ENCODE peak calls at places on chromosomes 12 and 14, in six cellular contexts. One of them, this sample, is unnamed. For H3K27me3 and H3K4me1, the result is how much of the 10 kb centered on the place peaks cover.

GRCh38 chr12:77888611-77889010 is 57.9 kb downstream of the NAV3 start:
- DNase-seq in GM12878: no peak
- DNase-seq in GM23338: no peak
- DNase-seq in CD4-positive, CD25-positive, alpha-beta regulatory T cell: no peak
- DNase-seq in neural progenitor cell: no peak
- DNase-seq in transverse colon: no peak
- DNase-seq in this sample: no peak

GRCh38 chr12:56695327-56696101 is 7.4 kb upstream of the PTGES3 start:
- DNase-seq in GM23338: no peak
- DNase-seq in transverse colon: no peak
- DNase-seq in neural progenitor cell: no peak
- DNase-seq in GM12878: no peak
- DNase-seq in CD4-positive, CD25-positive, alpha-beta regulatory T cell: no peak
- DNase-seq in this sample: no peak

GRCh38 chr14:105021656-105022275 is 883 bp upstream of the CDCA4 start:
- DNase-seq in neural progenitor cell: peak
- DNase-seq in CD4-positive, CD25-positive, alpha-beta regulatory T cell: no peak
- DNase-seq in transverse colon: peak
- DNase-seq in GM12878: no peak
- DNase-seq in GM23338: peak
- DNase-seq in this sample: peak

GRCh38 chr14:20492486-20492885 is 12.9 kb upstream of the RNASE10 start:
- DNase-seq in CD4-positive, CD25-positive, alpha-beta regulatory T cell: no peak
- DNase-seq in GM12878: no peak
- DNase-seq in transverse colon: no peak
- DNase-seq in GM23338: no peak
- DNase-seq in neural progenitor cell: no peak
- DNase-seq in this sample: no peak

GRCh38 chr12:49086116-49086515 is 8.5 kb downstream of the DHH start:
- DNase-seq in neural progenitor cell: no peak
- DNase-seq in transverse colon: no peak
- DNase-seq in GM12878: no peak
- DNase-seq in GM23338: no peak
- DNase-seq in CD4-positive, CD25-positive, alpha-beta regulatory T cell: no peak
- DNase-seq in this sample: no peak

GRCh38 chr12:62873826-62874448 is 61.0 kb downstream of the PPM1H start:
- DNase-seq in GM12878: no peak
- DNase-seq in GM23338: no peak
- DNase-seq in CD4-positive, CD25-positive, alpha-beta regulatory T cell: no peak
- DNase-seq in neural progenitor cell: no peak
- DNase-seq in transverse colon: no peak
- DNase-seq in this sample: no peak

GRCh38 chr12:121765573-121765972 is 27.9 kb downstream of the RHOF start:
- DNase-seq in neural progenitor cell: no peak
- DNase-seq in CD4-positive, CD25-positive, alpha-beta regulatory T cell: no peak
- DNase-seq in transverse colon: no peak
- DNase-seq in GM23338: no peak
- DNase-seq in GM12878: no peak
- DNase-seq in this sample: peak

GRCh38 chr12:76020731-76021672 is 10.6 kb downstream of the PHLDA1 start:
- DNase-seq in GM12878: peak
- DNase-seq in CD4-positive, CD25-positive, alpha-beta regulatory T cell: peak
- DNase-seq in GM23338: no peak
- DNase-seq in transverse colon: peak
- DNase-seq in neural progenitor cell: no peak
- DNase-seq in this sample: no peak

GRCh38 chr12:21305666-21306065 is 29.1 kb downstream of the SLCO1A2 start:
- DNase-seq in GM23338: no peak
- DNase-seq in neural progenitor cell: no peak
- DNase-seq in GM12878: no peak
- DNase-seq in transverse colon: no peak
- DNase-seq in CD4-positive, CD25-positive, alpha-beta regulatory T cell: no peak
- DNase-seq in this sample: no peak

GRCh38 chr12:49667319-49668090 is 39.7 kb downstream of the FMNL3 start:
- DNase-seq in CD4-positive, CD25-positive, alpha-beta regulatory T cell: no peak
- DNase-seq in neural progenitor cell: no peak
- DNase-seq in GM12878: no peak
- DNase-seq in transverse colon: no peak
- DNase-seq in GM23338: no peak
- DNase-seq in this sample: no peak

GRCh38 chr12:82651489-82651888 is 35.2 kb upstream of the TMTC2 start:
- DNase-seq in GM23338: no peak
- DNase-seq in CD4-positive, CD25-positive, alpha-beta regulatory T cell: no peak
- DNase-seq in transverse colon: no peak
- DNase-seq in neural progenitor cell: no peak
- DNase-seq in GM12878: no peak
- DNase-seq in this sample: no peak

GRCh38 chr12:19039515-19039914 is 90.0 kb upstream of the PLEKHA5 start:
- DNase-seq in GM12878: no peak
- DNase-seq in GM23338: no peak
- DNase-seq in CD4-positive, CD25-positive, alpha-beta regulatory T cell: no peak
- DNase-seq in transverse colon: no peak
- DNase-seq in neural progenitor cell: no peak
- DNase-seq in this sample: no peak

GRCh38 chr12:120738252-120739030 is 12.8 kb downstream of the ACADS start:
- DNase-seq in GM12878: no peak
- DNase-seq in neural progenitor cell: no peak
- DNase-seq in CD4-positive, CD25-positive, alpha-beta regulatory T cell: no peak
- DNase-seq in transverse colon: no peak
- DNase-seq in GM23338: no peak
- DNase-seq in this sample: no peak

GRCh38 chr14:53295985-53296582 is 143.0 kb upstream of the DDHD1 start:
- DNase-seq in GM23338: peak
- DNase-seq in CD4-positive, CD25-positive, alpha-beta regulatory T cell: peak
- DNase-seq in transverse colon: no peak
- DNase-seq in GM12878: no peak
- DNase-seq in neural progenitor cell: peak
- DNase-seq in this sample: no peak

GRCh38 chr12:114168061-114168460 is 201.9 kb upstream of the RBM19 start:
- DNase-seq in GM23338: no peak
- DNase-seq in transverse colon: no peak
- DNase-seq in neural progenitor cell: no peak
- DNase-seq in GM12878: no peak
- DNase-seq in CD4-positive, CD25-positive, alpha-beta regulatory T cell: no peak
- DNase-seq in this sample: no peak

GRCh38 chr14:99707420-99707819 is 23.3 kb downstream of the CYP46A1 start:
- DNase-seq in GM12878: no peak
- DNase-seq in transverse colon: no peak
- DNase-seq in CD4-positive, CD25-positive, alpha-beta regulatory T cell: no peak
- DNase-seq in GM23338: no peak
- DNase-seq in neural progenitor cell: no peak
- DNase-seq in this sample: no peak

GRCh38 chr12:34033628-34034296 is 11.5 kb downstream of the ALG10 start:
- DNase-seq in neural progenitor cell: peak
- DNase-seq in GM23338: peak
- DNase-seq in CD4-positive, CD25-positive, alpha-beta regulatory T cell: peak
- DNase-seq in GM12878: no peak
- DNase-seq in transverse colon: no peak
- DNase-seq in this sample: no peak

GRCh38 chr12:2688381-2688881 is 106.3 kb upstream of the FKBP4 start:
- DNase-seq in GM12878: no peak
- DNase-seq in GM23338: no peak
- DNase-seq in CD4-positive, CD25-positive, alpha-beta regulatory T cell: no peak
- DNase-seq in neural progenitor cell: no peak
- DNase-seq in transverse colon: no peak
- DNase-seq in this sample: peak

GRCh38 chr12:2690348-2691000 is 104.3 kb upstream of the FKBP4 start:
- DNase-seq in transverse colon: no peak
- DNase-seq in neural progenitor cell: no peak
- DNase-seq in GM23338: no peak
- DNase-seq in CD4-positive, CD25-positive, alpha-beta regulatory T cell: no peak
- DNase-seq in GM12878: no peak
- DNase-seq in this sample: no peak

GRCh38 chr12:2689879-2690278 is 104.9 kb upstream of the FKBP4 start:
- DNase-seq in GM12878: no peak
- DNase-seq in transverse colon: no peak
- DNase-seq in neural progenitor cell: peak
- DNase-seq in GM23338: no peak
- DNase-seq in CD4-positive, CD25-positive, alpha-beta regulatory T cell: no peak
- DNase-seq in this sample: peak

GRCh38 chr12:2691001-2691339 is 103.8 kb upstream of the FKBP4 start:
- DNase-seq in CD4-positive, CD25-positive, alpha-beta regulatory T cell: peak
- DNase-seq in neural progenitor cell: peak
- DNase-seq in GM23338: peak
- DNase-seq in transverse colon: peak
- DNase-seq in GM12878: no peak
- DNase-seq in this sample: peak

DNA sequence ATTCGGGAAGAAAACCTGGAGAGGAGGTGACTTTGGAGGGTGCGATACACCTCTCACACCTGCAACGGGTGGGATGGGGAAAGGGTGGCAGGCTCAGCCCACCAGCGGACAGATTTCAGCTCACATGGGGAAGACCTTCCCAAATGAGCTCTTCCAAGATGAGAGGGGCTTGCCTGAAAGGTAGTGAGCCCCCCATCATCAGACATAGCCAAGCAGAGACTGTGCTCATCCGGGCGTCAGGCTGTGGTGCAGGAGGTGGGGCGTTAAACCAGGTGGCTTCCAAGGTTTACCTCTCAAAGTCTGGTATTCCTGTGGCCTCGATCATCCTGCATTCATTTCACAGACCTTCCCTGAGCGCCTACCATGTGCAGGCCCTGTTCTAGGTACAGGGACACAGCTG is 105.4 kb upstream of the FKBP4 start:
- DNase-seq in GM23338: no peak
- DNase-seq in CD4-positive, CD25-positive, alpha-beta regulatory T cell: no peak
- DNase-seq in transverse colon: no peak
- DNase-seq in neural progenitor cell: no peak
- DNase-seq in GM12878: no peak
- DNase-seq in this sample: no peak
- H3K27me3 ChIP-seq in GM23338: under half
- H3K27me3 ChIP-seq in CD4-positive, CD25-positive, alpha-beta regulatory T cell: under half
- H3K27me3 ChIP-seq in transverse colon: under half
- H3K27me3 ChIP-seq in neural progenitor cell: under half
- H3K27me3 ChIP-seq in GM12878: under half
- H3K27me3 ChIP-seq in this sample: under half

DNA sequence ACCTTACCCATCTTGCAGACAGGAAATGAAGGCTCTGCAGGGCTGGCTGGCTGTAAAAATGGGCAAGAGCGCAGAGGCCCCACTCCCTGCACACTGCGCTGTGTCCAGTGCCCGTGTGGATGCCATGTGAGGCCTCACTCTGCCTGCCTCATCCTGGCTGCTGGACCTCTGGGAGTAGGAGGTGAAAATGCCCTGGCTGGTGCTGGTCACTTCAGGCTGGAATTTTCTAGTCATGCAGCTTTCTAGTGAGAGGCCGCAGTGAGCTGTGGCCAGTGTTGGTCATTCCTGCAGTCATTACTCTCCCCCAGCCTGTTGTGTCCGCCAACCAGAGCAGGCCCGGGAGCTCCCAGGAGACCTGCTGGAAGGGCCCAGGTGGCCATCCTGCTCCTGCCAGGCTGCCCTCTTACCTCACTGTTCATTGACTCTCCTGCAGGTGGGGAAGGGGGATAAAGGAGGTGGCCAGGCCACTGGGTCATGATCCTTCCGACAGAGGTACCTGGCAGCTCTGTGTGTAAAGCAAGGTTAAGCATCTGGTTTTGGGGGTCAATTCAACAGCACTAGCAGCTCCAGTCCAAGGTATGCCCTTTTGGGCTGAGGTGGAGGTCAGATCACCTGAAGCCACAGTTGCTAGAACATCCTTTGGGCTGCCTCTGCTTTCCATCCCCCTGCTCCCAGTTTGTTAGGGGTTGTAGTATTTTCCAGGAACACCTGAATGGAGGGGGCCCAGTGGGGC is 39.8 kb downstream of the SH2B3 start:
- DNase-seq in GM12878: no peak
- DNase-seq in CD4-positive, CD25-positive, alpha-beta regulatory T cell: no peak
- DNase-seq in GM23338: no peak
- DNase-seq in transverse colon: no peak
- DNase-seq in neural progenitor cell: no peak
- DNase-seq in this sample: peak
- H3K4me1 ChIP-seq in GM12878: half or more
- H3K4me1 ChIP-seq in CD4-positive, CD25-positive, alpha-beta regulatory T cell: under half
- H3K4me1 ChIP-seq in GM23338: under half
- H3K4me1 ChIP-seq in transverse colon: half or more
- H3K4me1 ChIP-seq in neural progenitor cell: under half
- H3K4me1 ChIP-seq in this sample: under half

GRCh38 chr12:15728118-15728598 is 61.0 kb downstream of the EPS8 start:
- DNase-seq in GM12878: no peak
- DNase-seq in GM23338: no peak
- DNase-seq in neural progenitor cell: no peak
- DNase-seq in CD4-positive, CD25-positive, alpha-beta regulatory T cell: no peak
- DNase-seq in transverse colon: no peak
- DNase-seq in this sample: no peak
- H3K27ac ChIP-seq in GM12878: no peak
- H3K27ac ChIP-seq in GM23338: no peak
- H3K27ac ChIP-seq in neural progenitor cell: no peak
- H3K27ac ChIP-seq in CD4-positive, CD25-positive, alpha-beta regulatory T cell: no peak
- H3K27ac ChIP-seq in transverse colon: peak
- H3K27ac ChIP-seq in this sample: no peak

GRCh38 chr14:36498938-36499337 is 21.1 kb downstream of the NKX2-1 start:
- DNase-seq in GM12878: no peak
- DNase-seq in transverse colon: no peak
- DNase-seq in neural progenitor cell: no peak
- DNase-seq in CD4-positive, CD25-positive, alpha-beta regulatory T cell: no peak
- DNase-seq in GM23338: no peak
- DNase-seq in this sample: no peak
- H3K27me3 ChIP-seq in GM12878: under half
- H3K27me3 ChIP-seq in transverse colon: half or more
- H3K27me3 ChIP-seq in neural progenitor cell: half or more
- H3K27me3 ChIP-seq in CD4-positive, CD25-positive, alpha-beta regulatory T cell: under half
- H3K27me3 ChIP-seq in GM23338: half or more
- H3K27me3 ChIP-seq in this sample: half or more

DNA sequence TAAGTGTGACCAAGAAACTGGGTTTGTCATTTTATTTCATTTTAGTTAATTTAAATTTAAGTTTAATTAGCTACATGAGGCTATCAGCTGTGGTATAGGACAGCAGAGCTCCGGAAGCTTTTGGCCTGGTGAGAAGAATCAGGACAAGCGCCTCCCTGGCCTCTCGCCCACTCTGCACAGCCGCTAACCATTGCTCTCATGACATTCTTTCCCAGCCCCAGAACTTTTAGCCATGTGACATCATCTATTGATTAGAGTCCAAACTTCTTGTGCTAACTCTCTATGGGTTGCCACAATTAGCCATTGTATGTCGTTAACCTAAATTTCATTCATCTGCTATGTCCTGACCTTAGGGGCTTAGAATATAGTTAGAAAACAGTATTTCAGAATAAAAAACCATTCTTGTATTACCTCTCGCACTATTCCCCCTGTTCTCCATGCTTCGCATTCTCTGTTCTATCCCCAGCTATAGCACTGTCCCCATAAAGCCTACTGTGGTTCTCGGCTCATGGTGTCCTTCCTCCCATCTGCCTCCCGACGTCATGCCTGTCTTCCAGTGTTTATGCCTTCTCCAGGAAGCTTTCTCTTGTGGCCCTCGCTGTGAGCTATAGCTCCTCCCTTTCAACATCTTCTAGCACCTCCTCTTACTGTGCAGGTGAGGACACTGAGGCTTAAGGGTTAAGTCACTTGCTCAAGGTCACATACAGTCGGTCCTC is 23.5 kb downstream of the SSH1 start:
- DNase-seq in neural progenitor cell: no peak
- DNase-seq in GM12878: no peak
- DNase-seq in transverse colon: peak
- DNase-seq in GM23338: no peak
- DNase-seq in CD4-positive, CD25-positive, alpha-beta regulatory T cell: no peak
- DNase-seq in this sample: no peak
- H3K4me1 ChIP-seq in neural progenitor cell: under half
- H3K4me1 ChIP-seq in GM12878: under half
- H3K4me1 ChIP-seq in transverse colon: under half
- H3K4me1 ChIP-seq in GM23338: under half
- H3K4me1 ChIP-seq in CD4-positive, CD25-positive, alpha-beta regulatory T cell: under half
- H3K4me1 ChIP-seq in this sample: under half